ENCODE peak calls at places on chromosome X, in four cellular contexts. U is CD8-positive, alpha-beta memory T cell; M is NCI-H460; T is CD4-positive, alpha-beta T cell. O is an unnamed sample.

GRCh38 chrX:28498658-28499057 is 88.6 kb upstream of the IL1RAPL1 start:
- DNase-seq in U (no peak), M (no peak), T (no peak), O (no peak)

GRCh38 chrX:40172169-40172979 is 74.6 kb upstream of the BCOR start:
- DNase-seq in U (no peak), M (no peak), T (no peak), O (no peak)

GRCh38 chrX:24282381-24283121 is 31.3 kb downstream of the SUPT20HL2 start:
- DNase-seq in T (no peak), U (no peak), M (no peak), O (no peak)

GRCh38 chrX:15724911-15725310 is 13.2 kb upstream of the CA5B start:
- DNase-seq in T (no peak), U (no peak), M (no peak), O (no peak)

GRCh38 chrX:150544222-150544787 is 24.1 kb upstream of the MTM1 start:
- DNase-seq in U (no peak), M (no peak), T (no peak), O (no peak)

GRCh38 chrX:13647709-13648212 is 5.2 kb upstream of the TCEANC start:
- DNase-seq in M (peak), T (peak), U (peak), O (peak)

GRCh38 chrX:153773218-153773611 is 7.6 kb upstream of the SRPK3 start:
- DNase-seq in T (no peak), U (no peak), M (no peak), O (no peak)

GRCh38 chrX:10591363-10592036 is 28.9 kb downstream of the MID1 start:
- DNase-seq in T (no peak), M (no peak), U (no peak), O (no peak)

GRCh38 chrX:41468647-41469323 is 21.6 kb downstream of the NYX start:
- DNase-seq in U (no peak), M (no peak), T (no peak), O (no peak)

GRCh38 chrX:18160369-18160768 is 60.3 kb downstream of the BEND2 start:
- DNase-seq in T (no peak), M (no peak), U (no peak), O (no peak)

GRCh38 chrX:41045960-41046567 is 39.2 kb upstream of the USP9X start:
- DNase-seq in U (no peak), M (no peak), T (no peak), O (no peak)

GRCh38 chrX:131227608-131228007 is 61.5 kb downstream of the IGSF1 start:
- DNase-seq in U (no peak), T (no peak), M (no peak), O (no peak)

GRCh38 chrX:48617542-48618340 is 20.4 kb downstream of the WDR13 start:
- DNase-seq in T (no peak), U (no peak), M (no peak), O (no peak)

GRCh38 chrX:39984191-39984956 is 113.4 kb downstream of the BCOR start:
- DNase-seq in U (no peak), M (no peak), T (no peak), O (no peak)

GRCh38 chrX:21167028-21167427 is 207.2 kb upstream of the CNKSR2 start:
- DNase-seq in U (no peak), T (no peak), M (peak), O (no peak)

GRCh38 chrX:120457766-120458180 is 11.3 kb downstream of the LAMP2 start:
- DNase-seq in U (no peak), T (no peak), M (no peak), O (no peak)

O was measured in activated T-helper 2 cell treated with anti-CD3 and anti-CD28 coated beads, Interferon-gamma antibody, Interleukin-2, Interleukin-4, amounts not matched to agents 10 μg/mL and 5 μg/mL and 100 μg/mL, durations not matched to agents 14 hours and 24 hours and 36 hours.